ENCODE peak calls at places on chromosomes 12 and 14, in eight cellular contexts. V, Z, G, A, I, F, S and H are unnamed samples. For H3K36me3, the result is how much of the 10 kb centered on the place peaks cover.

GRCh38 chr12:367972-368371 is 21.1 kb downstream of the KDM5A start:
- DNase-seq in V (no peak), Z (no peak), G (no peak), A (no peak), I (no peak), F (no peak), S (no peak), H (no peak)

GRCh38 chr12:120767071-120768024 is 41.7 kb downstream of the ACADS start:
- DNase-seq in V (no peak), Z (no peak), G (peak), A (no peak), I (no peak), F (no peak), S (no peak), H (no peak)

GRCh38 chr14:99273724-99274345 is 1.8 kb upstream of the BCL11B start:
- DNase-seq in V (no peak), Z (peak), G (peak), A (no peak), I (no peak), F (no peak), S (no peak), H (no peak)

GRCh38 chr14:21902561-21903199 is 229.1 kb upstream of the OR4E1 start:
- DNase-seq in V (no peak), Z (peak), G (peak), A (no peak), I (no peak), F (no peak), S (no peak), H (no peak)

GRCh38 chr12:130916251-130916911 is 37.3 kb upstream of the ADGRD1 start:
- DNase-seq in V (peak), Z (peak), G (peak), A (peak), I (peak), F (peak), S (peak), H (peak)

GRCh38 chr12:28079539-28079938 is 107.0 kb upstream of the PTHLH start:
- DNase-seq in V (no peak), Z (no peak), G (no peak), A (no peak), I (no peak), F (no peak), S (no peak), H (no peak)

GRCh38 chr14:104141621-104142091 is 3.3 kb downstream of the KIF26A start:
- DNase-seq in V (no peak), Z (no peak), G (peak), A (peak), I (peak), F (peak), S (no peak), H (no peak)

GRCh38 chr14:26765768-26766550 is 168.1 kb upstream of the NOVA1 start:
- DNase-seq in V (peak), Z (peak), G (no peak), A (no peak), I (peak), F (peak), S (peak), H (peak)

GRCh38 chr12:102483466-102483865 is 3.1 kb upstream of the IGF1 start:
- DNase-seq in V (no peak), Z (no peak), G (no peak), A (no peak), I (no peak), F (no peak), S (no peak), H (no peak)

GRCh38 chr12:115872212-115872611 is 405.3 kb downstream of the MED13L start:
- DNase-seq in V (no peak), Z (peak), G (peak), A (no peak), I (no peak), F (no peak), S (no peak), H (no peak)

GRCh38 chr12:95767703-95768102 is 22.9 kb downstream of the NTN4 start:
- DNase-seq in V (no peak), Z (no peak), G (no peak), A (no peak), I (no peak), F (no peak), S (no peak), H (no peak)

GRCh38 chr14:32728957-32729356 is 209.7 kb upstream of the NPAS3 start:
- DNase-seq in V (no peak), Z (peak), G (no peak), A (no peak), I (no peak), F (no peak), S (no peak), H (no peak)

GRCh38 chr12:127393896-127394295 is 873.1 kb upstream of the TMEM132C start:
- DNase-seq in V (no peak), Z (no peak), G (no peak), A (no peak), I (no peak), F (no peak), S (no peak), H (no peak)

GRCh38 chr14:91229743-91230200 is 14.7 kb downstream of the GPR68 start:
- DNase-seq in V (no peak), Z (no peak), G (no peak), A (no peak), I (no peak), F (no peak), S (no peak), H (no peak)

GRCh38 chr14:76091036-76091435 is 60.7 kb upstream of the GPATCH2L start:
- DNase-seq in V (no peak), Z (peak), G (peak), A (no peak), I (peak), F (peak), S (peak), H (no peak)

GRCh38 chr14:68473794-68474193 is 319.1 kb downstream of the ZFP36L1 start:
- DNase-seq in V (no peak), Z (no peak), G (no peak), A (no peak), I (no peak), F (peak), S (no peak), H (no peak)

GRCh38 chr14:26960049-26960688 is 362.3 kb upstream of the NOVA1 start:
- DNase-seq in V (no peak), Z (peak), G (peak), A (no peak), I (no peak), F (no peak), S (no peak), H (no peak)

GRCh38 chr12:56160160-56160763 is 2.1 kb downstream of the MYL6 start:
- DNase-seq in V (peak), Z (peak), G (peak), A (no peak), I (peak), F (no peak), S (no peak), H (no peak)

GRCh38 chr12:5177096-5177495 is 133.4 kb downstream of the KCNA5 start:
- DNase-seq in V (no peak), Z (no peak), G (no peak), A (no peak), I (no peak), F (no peak), S (no peak), H (no peak)

GRCh38 chr12:82687020-82687951 is 580 bp downstream of the TMTC2 start:
- DNase-seq in V (peak), Z (peak), G (peak), A (peak), I (peak), F (peak), S (no peak), H (no peak)

GRCh38 chr12:96364092-96364700 is 36.0 kb downstream of the CDK17 start:
- DNase-seq in V (no peak), Z (no peak), G (no peak), A (no peak), I (no peak), F (no peak), S (no peak), H (no peak)

GRCh38 chr12:89789862-89790261 is 81.2 kb upstream of the ATP2B1 start:
- DNase-seq in V (no peak), Z (no peak), G (no peak), A (no peak), I (no peak), F (no peak), S (no peak), H (no peak)

GRCh38 chr12:87283111-87283510 is 746.1 kb downstream of the C12orf50 start:
- DNase-seq in V (no peak), Z (peak), G (no peak), A (no peak), I (no peak), F (no peak), S (no peak), H (no peak)

GRCh38 chr12:5267603-5268423 is 164.1 kb upstream of the NTF3 start:
- DNase-seq in V (no peak), Z (peak), G (peak), A (no peak), I (no peak), F (no peak), S (no peak), H (no peak)

GRCh38 chr12:1773937-1774655 is 46.3 kb upstream of the LRTM2 start:
- DNase-seq in V (no peak), Z (no peak), G (no peak), A (no peak), I (peak), F (no peak), S (no peak), H (no peak)

GRCh38 chr14:61145903-61146411 is 135.2 kb downstream of the TMEM30B start:
- DNase-seq in V (peak), Z (peak), G (no peak), A (no peak), I (no peak), F (no peak), S (no peak), H (no peak)

GRCh38 chr14:79749051-79749450 is 462.3 kb downstream of the DIO2 start:
- DNase-seq in V (no peak), Z (no peak), G (no peak), A (no peak), I (no peak), F (no peak), S (no peak), H (no peak)

GRCh38 chr12:62789856-62790255 is 145.1 kb downstream of the PPM1H start:
- DNase-seq in V (no peak), Z (no peak), G (no peak), A (no peak), I (no peak), F (no peak), S (no peak), H (no peak)

GRCh38 chr12:76113800-76114757 is 29.6 kb upstream of the NAP1L1 start:
- DNase-seq in V (no peak), Z (peak), G (peak), A (no peak), I (no peak), F (no peak), S (no peak), H (no peak)

GRCh38 chr14:54699087-54699530 is 132.2 kb downstream of the SAMD4A start:
- DNase-seq in V (peak), Z (peak), G (no peak), A (no peak), I (peak), F (no peak), S (no peak), H (peak)

GRCh38 chr14:36134026-36134425 is 42.5 kb downstream of the PTCSC3 start:
- DNase-seq in V (no peak), Z (no peak), G (no peak), A (no peak), I (no peak), F (no peak), S (no peak), H (no peak)

GRCh38 chr12:8849785-8850184 is 27.4 kb downstream of the A2ML1 start:
- DNase-seq in V (no peak), Z (no peak), G (no peak), A (no peak), I (no peak), F (no peak), S (no peak), H (no peak)

GRCh38 chr14:56181666-56182065 is 63.5 kb downstream of the PELI2 start:
- DNase-seq in V (no peak), Z (no peak), G (no peak), A (no peak), I (no peak), F (peak), S (no peak), H (no peak)

GRCh38 chr14:98946995-98947394 is 325.0 kb downstream of the BCL11B start:
- DNase-seq in V (peak), Z (peak), G (peak), A (no peak), I (no peak), F (no peak), S (peak), H (no peak)

GRCh38 chr12:41365653-41366131 is 177.6 kb downstream of the PDZRN4 start:
- DNase-seq in V (no peak), Z (peak), G (peak), A (no peak), I (no peak), F (no peak), S (no peak), H (peak)

GRCh38 chr12:105850103-105850968 is 288.4 kb downstream of the NUAK1 start:
- DNase-seq in V (no peak), Z (peak), G (no peak), A (no peak), I (no peak), F (no peak), S (no peak), H (no peak)

GRCh38 chr14:69105326-69105725 is 47.6 kb downstream of the DCAF5 start:
- DNase-seq in V (no peak), Z (no peak), G (no peak), A (no peak), I (no peak), F (no peak), S (no peak), H (no peak)

DNA sequence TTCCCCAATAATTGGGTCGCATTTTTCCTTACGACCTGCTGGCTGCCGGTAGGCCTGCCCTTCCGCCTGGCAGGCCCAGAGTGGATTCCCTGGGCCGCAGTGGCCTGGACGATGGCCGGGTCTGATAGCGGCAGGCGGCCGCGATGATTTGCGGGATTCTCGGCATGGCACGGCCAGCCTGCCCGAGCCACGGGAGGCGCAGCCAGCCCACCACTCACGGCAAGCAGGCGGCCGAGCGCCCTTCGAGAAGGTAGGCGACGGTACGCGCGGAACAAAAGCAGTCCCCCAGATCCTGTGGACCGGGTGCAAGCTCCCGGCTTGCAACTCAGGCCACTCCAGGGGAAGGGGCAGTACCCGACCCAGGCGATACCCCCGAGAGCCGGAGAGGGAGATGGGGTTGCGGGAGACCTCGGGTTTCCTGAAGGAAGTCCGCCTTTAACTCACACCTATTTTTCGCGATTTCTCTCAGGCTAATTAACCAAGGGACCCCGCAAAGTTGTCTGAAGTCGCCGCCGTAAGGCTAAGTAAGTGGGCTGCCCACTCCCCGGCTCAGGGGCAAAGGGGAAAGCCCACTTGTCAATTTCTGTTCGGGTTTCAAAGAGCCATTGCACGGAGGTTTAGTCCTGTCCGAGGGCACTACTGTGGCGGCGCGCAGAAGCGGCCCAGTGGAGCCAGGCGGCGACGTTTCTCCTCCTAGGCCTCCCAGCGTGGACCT is 1.4 kb upstream of the GSC start:
- DNase-seq in V (peak), Z (peak), G (peak), A (no peak), I (no peak), F (no peak), S (no peak), H (no peak)
- H3K4me3 ChIP-seq in V (no peak), Z (peak), G (peak), A (no peak), I (no peak), F (no peak), S (no peak), H (no peak)

GRCh38 chr12:6573001-6573400 is 4.9 kb upstream of the NOP2 start:
- DNase-seq in V (no peak), Z (no peak), G (no peak), A (no peak), I (no peak), F (no peak), S (no peak), H (no peak)
- H3K36me3 ChIP-seq in V (under half), Z (under half), G (half or more), A (half or more), I (under half), F (under half), S (under half), H (under half)

GRCh38 chr12:53966385-53967133 is 6.4 kb upstream of the HOXC11 start:
- DNase-seq in V (no peak), Z (no peak), G (no peak), A (no peak), I (peak), F (no peak), S (no peak), H (no peak)
- H3K4me3 ChIP-seq in V (no peak), Z (no peak), G (no peak), A (no peak), I (peak), F (no peak), S (peak), H (peak)

DNA sequence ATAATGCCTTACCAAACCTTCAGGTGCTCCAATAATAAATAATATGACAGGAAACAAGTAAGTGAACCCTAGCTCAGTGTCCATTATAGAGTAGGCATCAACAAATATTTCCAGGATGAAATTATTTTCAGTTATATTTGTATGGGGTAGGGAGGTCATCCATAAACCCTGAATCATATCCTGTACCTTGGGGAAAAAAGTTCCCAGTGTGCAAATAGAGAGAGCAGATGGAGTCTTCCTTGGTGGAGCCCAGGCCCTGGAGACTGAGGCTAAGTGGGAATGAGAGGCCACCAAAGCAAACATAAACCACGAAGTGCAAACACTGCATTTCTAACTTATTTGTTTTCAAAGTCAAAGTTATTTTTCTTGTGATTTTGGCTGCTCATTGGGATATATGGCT is 8.5 kb upstream of the ERP27 start:
- DNase-seq in V (no peak), Z (no peak), G (no peak), A (no peak), I (no peak), F (no peak), S (no peak), H (no peak)
- H3K36me3 ChIP-seq in V (under half), Z (under half), G (under half), A (half or more), I (under half), F (under half), S (under half), H (under half)

DNA sequence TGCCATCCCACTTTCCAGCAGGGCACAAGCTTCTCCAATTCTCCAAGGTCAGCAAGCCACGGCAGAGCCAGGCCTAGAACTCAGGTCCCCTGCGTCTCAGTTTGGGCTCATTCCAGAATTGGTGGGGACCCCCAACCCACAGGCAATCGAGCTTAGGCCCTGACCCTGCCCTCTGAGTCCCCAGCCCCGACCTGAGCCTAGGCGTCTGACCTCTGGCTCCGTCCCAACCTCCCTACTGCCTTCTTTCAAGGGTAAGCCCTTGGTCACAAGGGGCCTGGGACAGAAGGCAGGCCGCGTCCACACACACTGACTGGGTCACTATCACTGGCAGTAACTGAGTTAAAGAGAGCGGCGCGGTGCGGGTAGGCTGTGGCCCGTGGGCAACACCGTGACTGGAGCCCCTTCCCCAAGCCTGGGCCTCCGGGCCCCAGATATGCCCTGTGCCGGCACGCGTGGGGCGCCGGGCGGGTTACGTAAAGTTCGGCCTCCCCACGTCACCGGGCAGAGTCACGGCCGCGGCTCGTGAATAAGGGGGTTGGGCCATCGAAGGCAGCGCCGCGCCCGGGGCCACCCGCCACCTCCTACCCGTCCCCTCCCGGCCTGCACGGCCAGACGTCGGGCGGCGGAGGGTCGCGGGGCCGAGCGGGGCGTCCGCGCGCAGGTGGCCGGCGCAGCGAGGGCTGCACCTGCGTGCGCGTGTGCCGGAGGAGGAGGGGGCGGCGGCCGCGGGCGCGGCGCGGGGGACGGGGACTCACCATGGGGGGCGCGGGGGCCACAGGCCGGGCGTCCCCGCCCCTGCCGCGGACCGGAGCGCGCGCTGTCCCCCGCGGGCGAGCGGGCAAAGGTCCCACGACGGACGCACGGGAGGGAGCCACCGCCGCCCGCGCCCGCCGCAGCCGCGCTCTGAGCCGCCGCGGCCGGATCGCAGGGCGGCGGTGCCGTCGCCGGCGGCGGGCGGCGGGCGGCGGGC is 517 bp downstream of the ANKRD9 start:
- DNase-seq in V (peak), Z (peak), G (peak), A (peak), I (peak), F (peak), S (peak), H (no peak)
- H3K4me3 ChIP-seq in V (peak), Z (peak), G (peak), A (peak), I (peak), F (no peak), S (peak), H (peak)

DNA sequence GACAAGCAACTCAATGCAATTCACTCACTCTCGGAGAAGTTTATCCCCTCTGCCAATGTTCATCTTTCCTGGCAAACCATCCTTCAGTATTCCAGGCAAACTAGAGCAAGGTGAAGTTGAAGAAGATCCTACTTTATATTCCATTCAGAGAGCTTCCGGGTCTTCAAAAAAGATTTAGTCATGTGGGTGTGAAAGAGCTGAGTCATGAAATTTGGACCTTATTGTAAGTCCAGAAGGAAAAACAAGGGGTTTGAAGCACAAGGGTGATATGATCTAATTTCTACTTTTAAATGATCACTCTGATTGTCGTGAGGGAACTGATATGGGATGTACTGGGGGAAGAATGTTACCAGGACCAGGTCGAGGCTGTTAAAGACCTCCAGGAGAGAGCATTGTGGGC is 2.8 kb upstream of the PRH2 start:
- DNase-seq in V (no peak), Z (no peak), G (no peak), A (no peak), I (no peak), F (no peak), S (no peak), H (no peak)
- H3K36me3 ChIP-seq in V (under half), Z (under half), G (under half), A (under half), I (under half), F (under half), S (under half), H (under half)

GRCh38 chr14:20781805-20782204 is 737 bp downstream of the RNASE6 start:
- DNase-seq in V (no peak), Z (no peak), G (peak), A (no peak), I (no peak), F (no peak), S (no peak), H (no peak)
- H3K4me3 ChIP-seq in V (no peak), Z (no peak), G (no peak), A (peak), I (peak), F (no peak), S (peak), H (no peak)